ENCODE peak calls at places on chromosomes 7 and 10, in seven cellular contexts. T is activated naive CD8-positive, alpha-beta T cell treated with anti-CD3 and anti-CD28 coated beads, Interleukin-2, amount 10 ng/mL, durations not matched to agents 7 days and 5 days; A is activated gamma-delta T cell treated with Interleukin-2 at 50 U/mL for 16 hours; H is hippocampal formation; R is stimulated activated effector memory CD8-positive, alpha-beta T cell treated with anti-CD3 and anti-CD28 coated beads, Interleukin-12 subunit alpha, Interleukin-12 subunit beta, amount 100 ng/mL, for 72 hours; S is CD4-positive, alpha-beta T cell; N is activated naive CD4-positive, alpha-beta T cell treated with anti-CD3 and anti-CD28 coated beads, Interleukin-2, amount 10 ng/mL, durations not matched to agents 7 days and 5 days. X is an unnamed sample.

GRCh38 chr7:20172736-20173334 is 44.3 kb downstream of the MACC1 start:
- DNase-seq in T (peak), S (no peak), R (no peak), H (no peak), A (no peak), N (peak), X (peak)

GRCh38 chr10:116802474-116802873 is 46.8 kb upstream of the ENO4 start:
- DNase-seq in N (no peak), H (no peak), A (no peak), R (no peak), T (no peak), S (no peak), X (no peak)

GRCh38 chr7:27140108-27140842 is 3.2 kb downstream of the HOXA5 start:
- DNase-seq in N (no peak), S (no peak), T (no peak), H (no peak), A (no peak), R (no peak), X (no peak)

GRCh38 chr10:442209-442608 is 247.3 kb downstream of the DIP2C start:
- DNase-seq in R (no peak), H (no peak), N (no peak), T (no peak), S (no peak), A (no peak), X (no peak)

GRCh38 chr10:12928571-12928970 is 72.9 kb downstream of the CCDC3 start:
- DNase-seq in H (no peak), R (no peak), T (no peak), A (no peak), N (no peak), S (no peak), X (no peak)

GRCh38 chr7:73397521-73397934 is 36.0 kb upstream of the FZD9 start:
- DNase-seq in T (no peak), S (no peak), R (no peak), H (no peak), A (no peak), N (no peak), X (no peak)

GRCh38 chr10:33743429-33743857 is 409.0 kb upstream of the NRP1 start:
- DNase-seq in N (no peak), T (no peak), S (no peak), R (no peak), A (no peak), H (no peak), X (no peak)

GRCh38 chr10:73161079-73161478 is 6.7 kb downstream of the ECD start:
- DNase-seq in H (no peak), N (no peak), A (no peak), R (no peak), S (no peak), T (no peak), X (no peak)

GRCh38 chr10:114577133-114577532 is 80.9 kb downstream of the ABLIM1 start:
- DNase-seq in H (no peak), T (no peak), A (no peak), S (no peak), N (no peak), R (no peak), X (no peak)

GRCh38 chr10:110566472-110567200 is 859 bp upstream of the SMC3 start:
- DNase-seq in S (no peak), T (no peak), A (no peak), N (no peak), H (no peak), R (no peak), X (no peak)

X was measured in SW 1271.